ENCODE peak calls at places on chromosomes 16 and 17, in seven cellular contexts. A, V, F, M, G, P and L are unnamed samples.

GRCh38 chr16:85673529-85674417 is 15.0 kb downstream of the GINS2 start:
- DNase-seq in A (peak), V (peak), M (no peak), P (no peak), G (no peak), F (no peak), L (no peak)

GRCh38 chr16:19102187-19102872 is 11.4 kb upstream of the ITPRIPL2 start:
- DNase-seq in G (no peak), F (no peak), V (peak), A (no peak), M (no peak), P (no peak), L (no peak)

GRCh38 chr16:8919089-8919933 is 37.2 kb downstream of the LITAFD start:
- DNase-seq in A (no peak), V (no peak), G (no peak), F (no peak), P (no peak), M (no peak), L (no peak)

GRCh38 chr17:55360971-55361370 is 60.7 kb downstream of the MMD start:
- DNase-seq in F (no peak), P (no peak), G (no peak), M (no peak), V (no peak), A (no peak), L (no peak)

GRCh38 chr16:51164167-51164566 is 13.1 kb upstream of the SALL1 start:
- DNase-seq in V (peak), M (no peak), G (peak), P (no peak), F (no peak), A (peak), L (no peak)

GRCh38 chr16:58393138-58393504 is 850 bp downstream of the GINS3 start:
- DNase-seq in G (peak), V (peak), A (peak), M (peak), F (no peak), P (peak), L (peak)

GRCh38 chr16:77660311-77660710 is 62.0 kb upstream of the NUDT7 start:
- DNase-seq in V (peak), P (peak), M (peak), G (peak), F (no peak), A (peak), L (peak)

GRCh38 chr17:40315206-40315605 is 6.2 kb downstream of the RARA start:
- DNase-seq in F (no peak), V (no peak), G (no peak), A (no peak), M (no peak), P (no peak), L (no peak)

GRCh38 chr17:9007052-9007714 is 14.1 kb upstream of the NTN1 start:
- DNase-seq in P (no peak), G (no peak), V (no peak), F (no peak), M (no peak), A (no peak), L (no peak)

DNA sequence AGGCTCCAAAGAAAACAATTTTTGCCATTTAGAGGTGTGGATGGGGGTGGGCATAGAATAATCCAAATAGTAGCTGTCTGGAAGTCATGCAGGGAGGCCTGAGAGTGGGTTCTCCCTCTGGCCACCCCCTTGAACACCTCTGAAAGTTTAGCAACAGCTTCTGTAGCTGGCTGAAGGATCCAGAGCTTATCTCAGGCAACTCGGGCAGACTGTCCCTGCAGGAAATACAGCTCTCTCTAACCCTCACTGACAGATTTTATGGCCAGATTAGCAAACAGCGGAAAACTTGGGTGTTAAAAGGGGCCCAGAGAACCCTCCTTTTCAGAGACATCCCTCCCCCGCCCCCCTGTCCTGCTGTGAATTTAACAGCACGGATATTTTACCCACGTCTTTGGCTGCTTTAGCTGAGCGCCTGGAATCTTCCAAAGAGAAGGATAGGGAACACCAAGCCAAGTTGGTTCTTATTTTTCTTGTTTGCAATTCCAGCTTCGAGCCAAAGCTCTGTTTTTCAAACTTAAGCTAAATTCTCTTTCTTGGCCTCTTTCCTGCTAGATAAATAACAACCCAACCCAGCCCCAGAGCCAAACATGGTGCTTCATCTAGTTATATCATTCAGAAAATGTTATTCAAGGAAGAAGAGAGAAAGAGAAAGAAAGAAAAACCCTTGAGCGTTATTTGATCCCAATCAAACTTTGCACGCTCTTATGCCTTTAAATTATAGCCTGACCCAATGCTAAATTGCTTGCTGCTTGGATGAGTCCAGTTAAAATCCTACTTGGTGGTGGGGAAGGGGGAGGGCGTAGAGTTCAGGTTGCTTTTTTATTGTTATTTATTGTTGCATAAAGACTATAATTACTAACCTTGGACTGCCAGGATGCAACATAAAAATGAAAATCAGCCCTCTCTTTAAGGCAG is 2.3 kb upstream of the HOXB2 start:
- DNase-seq in F (no peak), M (peak), V (peak), P (no peak), G (peak), A (peak), L (no peak)
- H3K4me3 ChIP-seq in F (no peak), M (peak), V (peak), P (no peak), G (peak), A (peak), L (peak)

GRCh38 chr17:4971826-4972225 is 4.2 kb upstream of the SPAG7 start:
- DNase-seq in P (no peak), V (no peak), M (no peak), F (no peak), G (no peak), A (no peak), L (no peak)

GRCh38 chr17:4972752-4973151 is 5.1 kb upstream of the SPAG7 start:
- DNase-seq in V (no peak), M (no peak), F (no peak), G (no peak), P (no peak), A (no peak), L (no peak)

GRCh38 chr17:4973431-4973830 is 5.8 kb upstream of the SPAG7 start:
- DNase-seq in M (no peak), V (no peak), A (no peak), F (no peak), P (no peak), G (no peak), L (no peak)

GRCh38 chr17:4972322-4972721 is 4.7 kb upstream of the SPAG7 start:
- DNase-seq in A (no peak), F (no peak), G (no peak), M (no peak), P (no peak), V (no peak), L (no peak)

GRCh38 chr17:4974064-4974670 is 6.5 kb upstream of the SPAG7 start:
- DNase-seq in M (no peak), P (no peak), G (no peak), A (no peak), V (no peak), F (no peak), L (no peak)
- H3K9ac ChIP-seq in M (no peak), P (no peak), G (no peak), A (no peak), V (no peak), F (no peak), L (no peak)

DNA sequence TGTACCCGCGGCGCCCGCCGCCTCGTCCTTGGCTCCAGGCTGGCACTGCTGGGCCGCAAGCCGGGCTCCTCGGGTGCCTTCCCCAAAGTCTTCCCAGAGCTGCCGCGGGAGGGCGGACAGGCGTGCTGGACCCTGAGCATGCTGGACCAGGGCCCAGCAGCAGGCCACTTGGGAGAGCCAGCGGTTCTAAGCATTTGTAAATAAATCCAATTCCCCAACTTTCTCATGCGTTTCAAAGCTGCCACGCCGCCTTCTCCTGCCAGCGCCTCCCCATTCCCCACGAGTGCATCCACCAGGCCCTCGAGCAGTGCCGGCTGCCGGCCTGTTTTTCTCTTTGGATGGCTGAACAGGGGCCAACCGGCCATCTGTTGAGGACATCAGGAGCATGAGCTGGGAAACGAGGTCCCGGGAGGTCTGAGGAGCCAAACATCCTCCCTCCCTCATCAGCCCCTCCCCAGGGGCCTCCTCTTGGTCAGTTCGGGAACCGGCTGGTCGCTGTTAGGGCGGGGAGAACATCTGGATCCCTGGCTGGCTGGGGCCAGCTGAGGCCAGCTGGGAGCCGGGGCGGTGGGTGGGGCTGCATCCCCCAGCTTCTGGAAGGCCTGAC is 20.6 kb upstream of the PABPN1L start:
- DNase-seq in A (no peak), P (no peak), G (peak), V (no peak), M (no peak), F (no peak), L (peak)
- H3K4me3 ChIP-seq in A (no peak), P (no peak), G (no peak), V (no peak), M (no peak), F (no peak), L (no peak)

DNA sequence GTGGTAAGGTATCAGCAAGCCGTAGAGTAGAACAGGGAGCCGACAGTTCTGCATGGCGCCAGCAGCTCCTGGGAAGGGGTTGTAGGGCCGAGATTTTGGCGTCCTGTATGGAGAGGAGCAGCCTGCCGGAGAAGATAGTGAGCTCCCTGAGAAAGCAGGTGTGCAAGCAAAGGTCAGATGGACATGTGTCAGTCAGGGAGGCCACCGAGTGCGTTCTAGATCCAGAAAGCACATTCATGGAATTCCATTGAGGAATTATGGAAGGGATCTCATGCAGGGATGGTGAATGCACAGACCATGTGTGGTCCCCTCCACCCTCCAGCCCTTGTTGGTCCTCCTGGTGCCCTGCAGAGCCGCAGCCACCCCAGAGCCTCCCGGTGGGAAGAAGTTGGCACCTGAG is 33.7 kb downstream of the CMIP start:
- DNase-seq in A (no peak), V (no peak), F (no peak), M (no peak), G (no peak), P (no peak), L (no peak)
- H3K9ac ChIP-seq in A (no peak), V (no peak), F (no peak), M (no peak), G (no peak), P (no peak), L (no peak)

GRCh38 chr17:27245230-27245696 is 48.7 kb upstream of the WSB1 start:
- DNase-seq in F (peak), P (peak), M (peak), V (peak), A (peak), G (peak), L (peak)
- H3K4me3 ChIP-seq in F (no peak), P (no peak), M (no peak), V (peak), A (peak), G (peak), L (peak)